ENCODE peak calls at places on chromosome 16, in four cellular contexts. One of them, this sample, is unnamed.

GRCh38 chr16:84913315-84913714 is 93.5 kb downstream of the CRISPLD2 start:
- DNase-seq in IMR-90: no peak
- DNase-seq in H1: no peak
- DNase-seq in mesenchymal stem cell: no peak
- DNase-seq in this sample: no peak

GRCh38 chr16:9154576-9155410 is 63.3 kb downstream of the HAPSTR1 start:
- DNase-seq in IMR-90: peak
- DNase-seq in H1: no peak
- DNase-seq in mesenchymal stem cell: no peak
- DNase-seq in this sample: no peak

GRCh38 chr16:69861276-69862030 is 89.7 kb upstream of the CLEC18A start:
- DNase-seq in IMR-90: peak
- DNase-seq in H1: no peak
- DNase-seq in mesenchymal stem cell: peak
- DNase-seq in this sample: no peak

GRCh38 chr16:25996052-25996451 is 304.3 kb downstream of the HS3ST4 start:
- DNase-seq in IMR-90: no peak
- DNase-seq in H1: no peak
- DNase-seq in mesenchymal stem cell: no peak
- DNase-seq in this sample: no peak

GRCh38 chr16:50040028-50040427 is 15.0 kb downstream of the CNEP1R1 start:
- DNase-seq in IMR-90: no peak
- DNase-seq in H1: no peak
- DNase-seq in mesenchymal stem cell: no peak
- DNase-seq in this sample: peak

GRCh38 chr16:64971211-64971610 is 150.7 kb downstream of the CDH11 start:
- DNase-seq in IMR-90: no peak
- DNase-seq in H1: no peak
- DNase-seq in mesenchymal stem cell: no peak
- DNase-seq in this sample: no peak

GRCh38 chr16:7344806-7345416 is 12.3 kb downstream of the RBFOX1 start:
- DNase-seq in IMR-90: no peak
- DNase-seq in H1: no peak
- DNase-seq in mesenchymal stem cell: no peak
- DNase-seq in this sample: no peak

GRCh38 chr16:30122621-30123160 is 329 bp downstream of the MAPK3 start:
- DNase-seq in IMR-90: no peak
- DNase-seq in H1: no peak
- DNase-seq in mesenchymal stem cell: peak
- DNase-seq in this sample: no peak

GRCh38 chr16:15732416-15732815 is 82.4 kb downstream of the NDE1 start:
- DNase-seq in IMR-90: peak
- DNase-seq in H1: no peak
- DNase-seq in mesenchymal stem cell: no peak
- DNase-seq in this sample: no peak

GRCh38 chr16:777826-778225 is 10.4 kb downstream of the RPUSD1 start:
- DNase-seq in IMR-90: peak
- DNase-seq in H1: no peak
- DNase-seq in mesenchymal stem cell: peak
- DNase-seq in this sample: peak

GRCh38 chr16:776824-777223 is 11.4 kb downstream of the RPUSD1 start:
- DNase-seq in IMR-90: no peak
- DNase-seq in H1: no peak
- DNase-seq in mesenchymal stem cell: no peak
- DNase-seq in this sample: no peak

GRCh38 chr16:772959-773358 is 12.4 kb downstream of the MSLN start:
- DNase-seq in IMR-90: no peak
- DNase-seq in H1: no peak
- DNase-seq in mesenchymal stem cell: no peak
- DNase-seq in this sample: no peak

GRCh38 chr16:775236-775796 is 12.9 kb downstream of the RPUSD1 start:
- DNase-seq in IMR-90: no peak
- DNase-seq in H1: no peak
- DNase-seq in mesenchymal stem cell: no peak
- DNase-seq in this sample: no peak

DNA sequence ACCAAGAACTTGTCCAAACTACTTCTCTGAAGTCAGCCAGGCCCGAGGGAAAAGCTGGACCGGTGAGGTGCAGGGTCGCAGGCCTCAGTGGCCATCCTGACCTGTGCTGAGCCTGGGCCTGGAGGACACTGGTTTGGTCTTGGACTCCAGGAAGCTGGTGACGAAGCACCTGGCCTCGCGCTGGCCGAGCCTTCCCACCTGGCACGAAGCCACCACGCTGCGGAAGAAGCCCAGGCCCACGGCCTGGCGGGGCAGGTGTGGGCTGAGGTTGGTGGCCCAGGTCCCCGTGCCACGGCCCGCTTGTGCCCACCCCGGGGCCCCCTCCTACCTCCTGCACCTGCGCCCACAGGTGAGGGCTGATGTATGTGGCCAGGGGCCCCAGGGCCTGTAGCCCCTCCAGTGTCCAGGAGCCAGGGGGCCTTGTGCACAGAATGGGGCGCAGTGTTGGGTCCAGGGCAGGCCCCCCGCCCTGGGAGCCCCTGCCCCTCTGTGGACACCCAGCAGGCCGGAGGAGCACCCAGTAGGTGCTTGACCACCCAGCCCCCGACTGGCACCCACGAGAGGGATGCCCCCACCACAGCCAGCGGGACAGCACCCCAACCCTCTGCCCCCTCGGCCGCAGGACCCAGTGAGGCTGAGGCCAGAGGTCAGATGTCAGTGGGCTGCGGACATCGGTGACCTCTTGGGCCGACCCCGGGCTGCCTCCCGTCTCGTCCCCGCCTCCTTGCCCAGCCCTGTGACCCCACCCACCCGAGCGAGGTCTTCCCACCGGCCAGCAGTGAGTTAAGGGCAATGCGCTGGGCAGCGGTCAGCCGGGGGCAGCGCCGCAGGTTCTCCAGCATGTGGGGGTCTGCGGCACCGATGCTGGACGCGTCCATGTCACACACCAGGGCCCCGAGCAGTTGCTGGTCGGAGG is 13.8 kb downstream of the MSLN start:
- DNase-seq in IMR-90: no peak
- DNase-seq in H1: no peak
- DNase-seq in mesenchymal stem cell: no peak
- DNase-seq in this sample: no peak
- H2AK5ac ChIP-seq in IMR-90: no peak
- H2AK5ac ChIP-seq in H1: no peak
- H2AK5ac ChIP-seq in mesenchymal stem cell: no peak
- H2AK5ac ChIP-seq in this sample: no peak

DNA sequence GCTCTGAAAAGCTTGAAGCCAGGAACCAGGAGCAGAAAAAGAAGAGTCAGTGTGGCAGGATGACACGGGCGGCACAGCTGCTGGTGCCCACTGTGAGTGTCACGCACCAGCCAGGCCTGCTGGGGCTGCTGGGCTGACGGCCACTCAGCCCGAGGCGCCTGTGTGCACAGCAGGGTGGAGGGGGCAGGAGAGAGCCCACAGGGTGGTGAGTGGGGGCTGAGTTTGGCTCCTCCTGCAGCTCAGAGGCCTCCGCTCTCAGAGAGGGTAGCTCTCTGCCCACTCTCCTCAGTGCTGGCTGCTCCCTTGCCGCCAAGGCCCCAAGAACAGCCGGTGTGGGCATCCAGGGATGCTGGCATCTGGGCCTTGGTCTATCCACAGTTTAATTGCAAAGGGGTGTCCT is 59.6 kb downstream of the GSG1L start:
- DNase-seq in IMR-90: no peak
- DNase-seq in H1: no peak
- DNase-seq in mesenchymal stem cell: no peak
- DNase-seq in this sample: no peak
- H3K14ac ChIP-seq in IMR-90: no peak
- H3K14ac ChIP-seq in H1: no peak
- H3K14ac ChIP-seq in mesenchymal stem cell: no peak
- H3K14ac ChIP-seq in this sample: no peak

GRCh38 chr16:74775255-74775654 is 635 bp upstream of the FA2H start:
- DNase-seq in IMR-90: no peak
- DNase-seq in H1: no peak
- DNase-seq in mesenchymal stem cell: no peak
- DNase-seq in this sample: no peak

GRCh38 chr16:74771656-74772315 is 2.8 kb downstream of the FA2H start:
- DNase-seq in IMR-90: no peak
- DNase-seq in H1: no peak
- DNase-seq in mesenchymal stem cell: no peak
- DNase-seq in this sample: no peak

GRCh38 chr16:74774223-74775139 is at the start of gene FA2H:
- DNase-seq in IMR-90: peak
- DNase-seq in H1: peak
- DNase-seq in mesenchymal stem cell: peak
- DNase-seq in this sample: peak

GRCh38 chr16:74770826-74771526 is 3.6 kb downstream of the FA2H start:
- DNase-seq in IMR-90: no peak
- DNase-seq in H1: no peak
- DNase-seq in mesenchymal stem cell: no peak
- DNase-seq in this sample: peak

DNA sequence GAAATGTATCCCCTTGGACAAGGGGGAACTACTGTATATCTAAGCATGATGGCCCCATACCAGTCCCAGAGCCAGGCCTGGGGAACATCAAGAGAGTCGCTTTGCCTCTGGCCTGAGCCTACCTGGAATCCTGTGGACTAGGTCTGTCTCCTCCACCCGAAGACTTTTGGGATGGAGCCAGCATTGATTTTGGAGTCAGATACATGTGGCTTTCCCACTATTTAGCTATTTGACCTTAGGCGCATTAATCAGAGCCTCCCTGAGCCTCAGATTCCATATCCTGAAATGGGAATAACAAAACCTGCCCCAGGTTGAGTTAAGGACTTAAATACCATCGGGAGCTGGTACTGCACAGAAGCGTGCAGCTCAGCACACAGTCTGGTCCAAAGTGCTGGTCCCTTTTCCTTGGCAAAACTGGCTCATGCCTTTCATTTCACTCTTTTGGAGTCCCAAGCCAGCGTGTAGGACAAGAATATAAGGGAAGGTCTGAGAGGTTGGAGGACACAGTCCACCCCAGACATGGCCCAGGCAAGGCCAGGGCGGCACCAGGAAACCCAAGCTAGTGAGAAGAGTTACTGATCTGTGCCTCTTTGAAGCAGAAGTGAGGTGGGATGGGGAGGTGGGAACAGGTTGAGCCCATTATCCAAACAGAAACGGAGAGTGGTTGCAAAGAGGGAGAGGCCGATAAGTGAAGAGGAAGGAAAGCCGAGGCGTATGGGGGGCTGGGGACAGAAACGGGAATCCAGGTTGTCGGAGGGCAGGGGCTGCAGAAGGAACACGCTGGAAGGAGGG is 993 bp downstream of the FA2H start:
- DNase-seq in IMR-90: no peak
- DNase-seq in H1: no peak
- DNase-seq in mesenchymal stem cell: no peak
- DNase-seq in this sample: no peak
- H3K4me3 ChIP-seq in IMR-90: no peak
- H3K4me3 ChIP-seq in H1: peak
- H3K4me3 ChIP-seq in mesenchymal stem cell: no peak
- H3K4me3 ChIP-seq in this sample: peak

GRCh38 chr16:57845115-57845514 is 42.8 kb upstream of the KIFC3 start:
- DNase-seq in IMR-90: no peak
- DNase-seq in H1: no peak
- DNase-seq in mesenchymal stem cell: no peak
- DNase-seq in this sample: no peak
- H2AK5ac ChIP-seq in IMR-90: no peak
- H2AK5ac ChIP-seq in H1: peak
- H2AK5ac ChIP-seq in mesenchymal stem cell: peak
- H2AK5ac ChIP-seq in this sample: no peak

GRCh38 chr16:3155972-3156371 is 21.1 kb downstream of the ZNF213 start:
- DNase-seq in IMR-90: no peak
- DNase-seq in H1: no peak
- DNase-seq in mesenchymal stem cell: no peak
- DNase-seq in this sample: no peak

GRCh38 chr16:3155181-3155580 is 20.4 kb downstream of the ZNF213 start:
- DNase-seq in IMR-90: no peak
- DNase-seq in H1: no peak
- DNase-seq in mesenchymal stem cell: no peak
- DNase-seq in this sample: no peak

GRCh38 chr16:3158498-3159314 is 23.9 kb downstream of the ZNF213 start:
- DNase-seq in IMR-90: peak
- DNase-seq in H1: peak
- DNase-seq in mesenchymal stem cell: peak
- DNase-seq in this sample: peak

GRCh38 chr16:3157229-3158013 is 22.6 kb downstream of the ZNF213 start:
- DNase-seq in IMR-90: peak
- DNase-seq in H1: peak
- DNase-seq in mesenchymal stem cell: peak
- DNase-seq in this sample: peak

GRCh38 chr16:3158014-3158497 is 23.2 kb downstream of the ZNF213 start:
- DNase-seq in IMR-90: no peak
- DNase-seq in H1: no peak
- DNase-seq in mesenchymal stem cell: peak
- DNase-seq in this sample: peak
- H3K14ac ChIP-seq in IMR-90: no peak
- H3K14ac ChIP-seq in H1: no peak
- H3K14ac ChIP-seq in mesenchymal stem cell: peak
- H3K14ac ChIP-seq in this sample: peak